ENCODE peak calls at places on chromosomes 11 and 22, in nine cellular contexts. S is cardiac fibroblast, E is kidney epithelial cell, T is GM12865, C is Calu3, R is psoas muscle, H is MCF 10A, V is lower lobe of right lung, P is WTC11. G is an unnamed sample.
A peak's percentile ranks its signal among the peaks of the same experiment; 100 is the strongest.

GRCh38 chr11:69153661-69154060 is 2.1 kb upstream of the SMIM38 start:
- DNase-seq in P (no peak), C (no peak), E (no peak), R (no peak), V (no peak), H (no peak), S (no peak), T (no peak), G (no peak)

GRCh38 chr11:709109-709997 is 3.3 kb downstream of the EPS8L2 start:
- DNase-seq in C (no peak), V (no peak), P (no peak), E (no peak), S (no peak), T (no peak), R (no peak), H (no peak), G (peak; percentile 88)

GRCh38 chr11:91947215-91947614 is 277.4 kb upstream of the FAT3 start:
- DNase-seq in R (no peak), T (no peak), P (no peak), V (no peak), C (peak; percentile 1), H (peak; percentile 55), E (peak; percentile 82), S (peak; percentile 20), G (no peak)

GRCh38 chr22:24270556-24271405 is at the start of gene SPECC1L:
- DNase-seq in V (peak; percentile 94), E (peak; percentile 48), T (peak; percentile 96), S (peak; percentile 96), P (peak; percentile 93), C (peak; percentile 96), R (peak; percentile 97), H (peak; percentile 91), G (no peak)

GRCh38 chr11:26994579-26995210 is 783 bp downstream of the FIBIN start:
- DNase-seq in H (no peak), E (no peak), V (peak; percentile 41), R (peak; percentile 58), T (no peak), C (peak; percentile 13), S (peak; percentile 13), P (peak; percentile 16), G (peak; percentile 83)

GRCh38 chr11:116927163-116927772 is 89.8 kb upstream of the APOA1 start:
- DNase-seq in H (peak; percentile 16), E (no peak), P (no peak), V (no peak), T (peak; percentile 58), S (no peak), R (no peak), C (no peak), G (no peak)

GRCh38 chr11:10943968-10944367 is 86.1 kb upstream of the ZBED5 start:
- DNase-seq in S (peak; percentile 69), V (no peak), C (no peak), T (no peak), P (no peak), E (no peak), H (no peak), R (no peak), G (no peak)

GRCh38 chr11:113363996-113364641 is 23.5 kb upstream of the ANKK1 start:
- DNase-seq in S (no peak), P (no peak), V (no peak), T (no peak), R (no peak), E (no peak), C (no peak), H (no peak), G (no peak)

GRCh38 chr11:74534216-74534615 is 40.7 kb upstream of the LIPT2 start:
- DNase-seq in C (no peak), S (no peak), T (no peak), R (no peak), H (no peak), E (no peak), P (no peak), V (no peak), G (no peak)

DNA sequence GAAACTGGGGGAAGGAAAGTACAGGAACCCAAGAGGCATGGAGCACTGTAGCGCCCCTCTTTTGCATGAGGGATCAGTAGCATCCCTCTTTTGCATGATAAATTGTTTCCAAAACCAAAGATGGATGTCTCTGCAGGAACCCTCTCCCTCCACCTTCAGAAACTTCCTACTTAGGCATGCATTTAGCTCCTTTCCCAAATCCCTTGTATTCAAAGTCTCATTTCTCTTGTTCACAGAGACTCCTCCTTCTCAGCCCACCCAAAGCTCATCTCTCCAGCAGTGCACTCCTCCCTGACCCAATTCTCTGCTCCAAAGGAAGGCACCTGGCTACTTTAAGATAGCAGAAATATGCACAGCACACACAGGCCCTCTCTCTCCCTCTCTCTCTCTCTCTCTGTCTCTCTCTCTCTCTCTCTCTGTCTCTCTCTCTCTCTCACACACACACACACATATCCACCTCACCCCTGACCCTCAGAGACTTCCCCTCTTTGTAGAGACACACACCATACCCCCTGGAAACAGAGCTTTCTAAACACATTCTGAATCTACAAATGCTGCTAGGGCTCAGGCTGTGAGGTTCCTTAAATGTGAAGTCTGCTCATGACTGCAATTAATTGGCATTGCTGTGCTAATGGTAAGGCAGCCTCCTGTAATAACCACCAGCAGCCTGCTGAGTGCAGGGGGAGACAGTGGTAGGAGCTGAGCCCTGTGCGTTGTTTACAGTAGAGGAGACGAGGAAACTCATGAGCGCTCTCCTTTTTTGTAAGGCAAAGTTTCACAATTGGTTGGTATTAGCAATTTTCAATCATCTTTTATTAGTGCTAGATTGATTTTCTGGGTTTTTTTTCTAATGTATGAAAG is 519.6 kb downstream of the NTM start:
- DNase-seq in C (no peak), R (no peak), H (no peak), E (no peak), S (peak; percentile 25), V (no peak), T (peak; percentile 19), P (no peak), G (no peak)
- TF ChIP-seq CTCF in C (no peak), R (no peak), H (no peak), E (peak; percentile 4), S (no peak), V (no peak), T (no peak), P (no peak), G (peak; percentile 18)

DNA sequence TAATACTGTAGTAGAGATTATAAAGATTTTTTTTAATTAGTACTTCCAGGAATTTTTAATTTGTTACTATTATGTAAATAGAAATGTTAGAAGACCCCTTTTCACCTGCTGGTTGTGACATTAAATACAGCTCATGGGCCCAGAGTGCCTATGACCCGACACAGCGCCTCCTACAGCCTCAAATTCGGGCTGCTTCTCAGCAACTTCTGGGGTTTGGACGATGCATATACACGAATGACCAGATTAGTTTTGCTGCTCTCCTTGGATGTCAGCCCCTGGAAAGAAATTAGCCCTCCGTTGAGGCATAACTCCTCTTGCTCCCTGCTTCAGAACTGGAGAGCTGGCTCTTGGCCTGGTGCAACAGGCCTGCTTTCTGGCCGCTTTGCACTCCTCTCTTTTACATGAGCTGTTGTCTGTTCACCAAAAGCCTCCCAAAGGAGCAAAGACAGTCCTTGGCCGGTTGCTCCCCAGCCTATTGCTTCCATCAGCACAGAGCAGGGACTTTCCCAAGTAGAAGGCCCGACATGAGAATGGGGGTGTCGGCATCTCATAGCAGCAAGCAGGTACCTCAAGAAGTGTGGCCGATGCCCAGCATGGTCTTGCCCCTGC is 3.3 kb downstream of the TECTA start:
- DNase-seq in C (no peak), R (peak; percentile 67), P (peak; percentile 52), V (no peak), T (peak; percentile 17), E (no peak), H (no peak), S (no peak), G (no peak)
- TF ChIP-seq CTCF in C (no peak), R (no peak), P (peak; percentile 30), V (no peak), T (no peak), E (no peak), H (no peak), S (peak; percentile 24), G (peak; percentile 15)

DNA sequence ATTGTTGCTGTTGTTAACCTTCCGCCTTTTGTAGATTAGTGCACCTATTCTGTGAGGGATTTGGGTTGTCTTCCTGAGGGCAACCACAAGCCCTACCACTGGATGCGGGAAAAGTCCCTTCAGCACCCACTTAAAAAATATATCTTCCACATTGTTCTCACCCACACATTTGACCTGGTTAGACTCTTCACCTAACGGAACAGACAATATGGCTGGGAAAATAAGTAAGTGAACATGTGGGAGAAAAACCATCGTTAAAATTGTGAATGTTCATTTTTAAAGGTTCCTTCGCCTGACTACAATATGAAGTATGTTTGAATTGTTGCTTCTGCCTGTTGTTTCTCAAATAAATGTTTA is 72.0 kb upstream of the MPEG1 start:
- DNase-seq in H (no peak), E (no peak), T (no peak), P (no peak), S (no peak), V (no peak), C (no peak), R (no peak), G (no peak)
- TF ChIP-seq CTCF in H (no peak), E (no peak), T (no peak), P (no peak), S (no peak), V (no peak), C (no peak), R (no peak), G (peak; percentile 62)

DNA sequence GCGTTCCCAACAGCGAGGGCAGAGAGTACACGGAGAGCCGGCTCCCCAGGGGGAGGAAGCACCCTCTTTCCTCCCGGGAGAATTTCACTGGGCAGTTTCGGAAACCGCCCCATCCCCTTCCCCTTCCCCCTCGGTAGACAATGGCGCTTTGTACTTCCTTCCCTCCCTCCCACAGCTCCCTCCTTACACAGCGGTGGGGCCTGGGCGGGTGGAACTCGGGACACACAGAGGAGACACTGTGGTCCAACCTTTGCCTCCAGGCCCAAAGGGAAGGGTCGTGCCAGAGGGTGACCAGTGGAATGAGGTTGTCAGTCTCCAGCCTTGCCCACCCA is 4.3 kb downstream of the SMTN start:
- DNase-seq in R (peak; percentile 67), P (peak; percentile 39), C (peak; percentile 41), S (peak; percentile 54), T (no peak), H (no peak), E (no peak), V (no peak), G (no peak)
- TF ChIP-seq CTCF in R (no peak), P (no peak), C (no peak), S (no peak), T (no peak), H (no peak), E (no peak), V (no peak), G (no peak)

DNA sequence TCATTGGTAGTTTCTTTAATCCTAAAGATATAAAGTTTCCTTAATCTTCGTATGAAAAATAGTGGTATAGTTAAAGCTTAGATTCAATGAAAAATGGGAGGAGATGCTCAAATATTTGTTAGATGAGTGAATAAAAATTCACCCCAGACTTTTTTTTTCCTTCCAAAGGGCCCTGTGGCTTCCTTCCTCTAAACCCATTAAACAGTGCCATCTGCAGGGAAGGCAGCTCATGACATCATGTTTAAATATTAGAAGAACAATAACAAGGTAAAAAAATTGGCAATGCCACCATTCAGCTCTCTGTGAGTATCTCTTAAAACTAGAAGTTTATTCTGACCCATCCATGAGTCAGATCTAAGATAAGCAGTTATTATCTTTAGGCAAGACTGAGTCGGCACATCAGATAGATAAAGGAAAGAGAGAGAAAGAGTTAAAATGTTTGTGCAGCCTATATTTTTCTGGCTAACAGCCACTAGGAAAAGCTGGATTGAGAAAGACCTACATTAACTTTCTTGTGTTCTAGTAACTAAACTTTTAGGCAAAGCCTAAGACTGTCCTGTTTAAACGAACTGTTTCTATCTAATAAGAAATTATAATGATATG is 19.1 kb upstream of the OOSP1 start:
- DNase-seq in T (peak; percentile 37), P (peak; percentile 35), E (no peak), V (no peak), H (peak; percentile 72), S (peak; percentile 55), C (peak; percentile 59), R (no peak), G (no peak)
- TF ChIP-seq CTCF in T (peak; percentile 37), P (no peak), E (peak; percentile 50), V (peak; percentile 35), H (peak; percentile 68), S (peak; percentile 65), C (peak; percentile 59), R (no peak), G (peak; percentile 73)

GRCh38 chr11:109426442-109426841 is 4.5 kb downstream of the C11orf87 start:
- DNase-seq in T (no peak), V (no peak), C (no peak), H (peak; percentile 34), S (peak; percentile 3), R (no peak), E (no peak), P (no peak), G (no peak)
- TF ChIP-seq CTCF in T (peak; percentile 18), V (no peak), C (no peak), H (peak; percentile 16), S (peak; percentile 41), R (no peak), E (peak; percentile 18), P (no peak), G (peak; percentile 54)